ENCODE peak calls at places on chromosomes 2 and 18, in ten cellular contexts. X, R, U, Y, N, Q, S, F, P and H are unnamed samples.

GRCh38 chr2:217951091-217951490 is 51.7 kb downstream of the TNS1 start:
- DNase-seq in X (no peak), R (no peak), U (no peak), Y (no peak), N (no peak), Q (no peak), S (no peak), F (no peak), P (no peak), H (no peak)

GRCh38 chr2:201127570-201127969 is 11.6 kb downstream of the CFLAR start:
- DNase-seq in X (no peak), R (no peak), U (no peak), Y (no peak), N (peak; percentile 69), Q (no peak), S (no peak), F (no peak), P (no peak), H (peak; percentile 50)

GRCh38 chr18:75054611-75055010 is 154.3 kb downstream of the PTGR3 start:
- DNase-seq in X (no peak), R (no peak), U (no peak), Y (no peak), N (no peak), Q (peak; percentile 26), S (no peak), F (no peak), P (no peak), H (no peak)

GRCh38 chr2:38233231-38233983 is 143.7 kb downstream of the ATL2 start:
- DNase-seq in X (no peak), R (peak; percentile 40), U (no peak), Y (no peak), N (no peak), Q (peak; percentile 25), S (no peak), F (no peak), P (no peak), H (no peak)

GRCh38 chr2:134193006-134193405 is 60.9 kb upstream of the MGAT5 start:
- DNase-seq in X (no peak), R (no peak), U (no peak), Y (no peak), N (peak; percentile 75), Q (no peak), S (no peak), F (no peak), P (no peak), H (no peak)

GRCh38 chr2:64094663-64095382 is 49.4 kb downstream of the PELI1 start:
- DNase-seq in X (no peak), R (no peak), U (no peak), Y (no peak), N (no peak), Q (no peak), S (peak; percentile 6), F (no peak), P (no peak), H (no peak)

GRCh38 chr2:133331437-133331836 is 236.8 kb downstream of the NCKAP5 start:
- DNase-seq in X (no peak), R (no peak), U (no peak), Y (no peak), N (no peak), Q (no peak), S (no peak), F (no peak), P (no peak), H (no peak)

GRCh38 chr2:225073198-225073597 is 30.9 kb upstream of the DOCK10 start:
- DNase-seq in X (no peak), R (no peak), U (no peak), Y (no peak), N (no peak), Q (peak; percentile 60), S (no peak), F (no peak), P (no peak), H (no peak)

GRCh38 chr2:191917430-191917881 is 70.6 kb upstream of the CAVIN2 start:
- DNase-seq in X (no peak), R (no peak), U (no peak), Y (no peak), N (no peak), Q (no peak), S (no peak), F (no peak), P (no peak), H (no peak)

GRCh38 chr2:100427111-100427510 is 9.6 kb upstream of the CHST10 start:
- DNase-seq in X (no peak), R (no peak), U (no peak), Y (no peak), N (no peak), Q (no peak), S (no peak), F (no peak), P (no peak), H (peak; percentile 59)

GRCh38 chr2:117917223-117917917 is 96.5 kb downstream of the CCDC93 start:
- DNase-seq in X (no peak), R (no peak), U (no peak), Y (no peak), N (no peak), Q (peak; percentile 67), S (peak; percentile 29), F (no peak), P (no peak), H (no peak)

GRCh38 chr2:8028981-8029380 is 652.9 kb upstream of the ID2 start:
- DNase-seq in X (no peak), R (no peak), U (no peak), Y (no peak), N (no peak), Q (no peak), S (no peak), F (no peak), P (no peak), H (no peak)

GRCh38 chr2:166351319-166351718 is 24.4 kb downstream of the SCN9A start:
- DNase-seq in X (no peak), R (no peak), U (no peak), Y (no peak), N (no peak), Q (no peak), S (no peak), F (no peak), P (no peak), H (no peak)

GRCh38 chr2:136117391-136117841 is 533 bp downstream of the CXCR4 start:
- DNase-seq in X (peak; percentile 63), R (no peak), U (no peak), Y (peak; percentile 81), N (peak; percentile 14), Q (peak; percentile 55), S (peak; percentile 82), F (no peak), P (no peak), H (peak; percentile 92)

GRCh38 chr2:136116813-136117390 is 1.0 kb downstream of the CXCR4 start:
- DNase-seq in X (peak; percentile 63), R (no peak), U (no peak), Y (peak; percentile 80), N (peak; percentile 6), Q (peak; percentile 41), S (peak; percentile 51), F (no peak), P (no peak), H (peak; percentile 92)

GRCh38 chr2:136117909-136118818 is at the start of gene CXCR4:
- DNase-seq in X (peak; percentile 78), R (peak; percentile 65), U (no peak), Y (peak; percentile 91), N (peak; percentile 21), Q (peak; percentile 91), S (peak; percentile 95), F (peak; percentile 80), P (peak; percentile 77), H (peak; percentile 97)

GRCh38 chr2:136119717-136120675 is 2.0 kb upstream of the CXCR4 start:
- DNase-seq in X (no peak), R (no peak), U (no peak), Y (no peak), N (no peak), Q (no peak), S (no peak), F (no peak), P (no peak), H (no peak)

GRCh38 chr2:136118819-136119716 is 1.1 kb upstream of the CXCR4 start:
- DNase-seq in X (peak; percentile 55), R (peak; percentile 54), U (no peak), Y (peak; percentile 87), N (no peak), Q (peak; percentile 49), S (peak; percentile 66), F (peak; percentile 79), P (peak; percentile 69), H (peak; percentile 80)
- H3K27me3 ChIP-seq in X (no peaks in the 10 kb centered on the region), R (no peaks in the 10 kb centered on the region), U (peaks cover 34% of the 10 kb centered on the region), Y (peaks cover 31% of the 10 kb centered on the region), N (peaks cover 45% of the 10 kb centered on the region), Q (peaks cover 69% of the 10 kb centered on the region), S (peaks cover 30% of the 10 kb centered on the region), F (peaks cover 62% of the 10 kb centered on the region), P (peaks cover 80% of the 10 kb centered on the region), H (no peaks in the 10 kb centered on the region)

GRCh38 chr2:207230261-207231105 is 64.7 kb upstream of the KLF7 start:
- DNase-seq in X (no peak), R (no peak), U (no peak), Y (no peak), N (no peak), Q (peak; percentile 82), S (peak; percentile 56), F (no peak), P (no peak), H (no peak)
- H3K27me3 ChIP-seq in X (no peaks in the 10 kb centered on the region), R (no peaks in the 10 kb centered on the region), U (no peaks in the 10 kb centered on the region), Y (no peaks in the 10 kb centered on the region), N (no peaks in the 10 kb centered on the region), Q (no peaks in the 10 kb centered on the region), S (no peaks in the 10 kb centered on the region), F (no peaks in the 10 kb centered on the region), P (no peaks in the 10 kb centered on the region), H (no peaks in the 10 kb centered on the region)

DNA sequence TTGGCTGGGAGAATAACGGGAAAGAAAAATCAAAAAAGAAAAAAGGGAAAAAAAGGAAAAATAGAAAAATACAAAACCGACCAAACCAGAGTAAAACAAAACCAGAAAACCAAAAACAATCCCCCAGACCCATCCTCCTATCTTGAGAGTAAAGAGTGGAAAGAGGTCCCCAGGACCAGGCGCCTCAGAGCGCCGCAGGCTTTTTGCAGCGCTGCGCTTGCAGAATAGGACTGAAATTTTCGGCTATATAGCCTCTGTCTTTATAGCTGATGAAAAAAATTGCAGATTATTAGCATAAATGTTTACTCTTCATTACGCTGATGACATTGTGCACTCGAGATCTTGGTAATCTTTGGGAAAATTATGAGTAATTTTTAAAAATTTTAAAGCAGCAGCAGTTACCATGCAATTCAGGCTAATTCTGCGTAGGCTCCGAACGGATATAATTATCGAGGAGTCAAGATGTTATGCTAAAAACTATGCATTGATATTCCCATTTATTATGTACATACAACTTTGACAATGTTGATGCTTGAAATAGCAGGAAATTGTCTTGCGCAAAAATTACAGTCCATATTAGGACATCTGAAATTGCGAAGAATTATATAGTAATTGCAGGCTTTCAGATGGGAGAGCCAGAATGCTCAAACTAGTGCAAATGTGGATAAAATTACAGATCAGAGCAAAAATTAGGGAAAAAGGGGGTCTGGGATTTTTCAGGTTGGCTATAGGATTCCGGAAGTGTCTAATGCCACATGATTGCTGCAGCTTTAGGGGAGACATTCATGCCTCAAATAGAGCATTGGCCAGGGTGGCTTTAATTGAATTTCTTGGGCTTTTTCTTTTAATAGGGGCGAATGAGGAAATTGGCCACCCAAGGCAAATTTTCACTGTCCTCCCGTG is 8.4 kb downstream of the DLX1 start:
- DNase-seq in X (no peak), R (no peak), U (no peak), Y (no peak), N (no peak), Q (peak; percentile 51), S (peak; percentile 56), F (no peak), P (no peak), H (no peak)
- H3K27me3 ChIP-seq in X (peaks cover 7% of the 10 kb centered on the region), R (peaks cover 6% of the 10 kb centered on the region), U (peaks cover 80% of the 10 kb centered on the region), Y (peaks cover 100% of the 10 kb centered on the region), N (peaks cover 3% of the 10 kb centered on the region), Q (peaks cover 100% of the 10 kb centered on the region), S (peaks cover 100% of the 10 kb centered on the region), F (peaks cover 100% of the 10 kb centered on the region), P (peaks cover 100% of the 10 kb centered on the region), H (peaks cover 100% of the 10 kb centered on the region)

GRCh38 chr2:72141032-72141645 is 6.5 kb downstream of the CYP26B1 start:
- DNase-seq in X (peak; percentile 55), R (no peak), U (no peak), Y (peak; percentile 54), N (no peak), Q (no peak), S (no peak), F (peak; percentile 51), P (no peak), H (no peak)
- H3K27me3 ChIP-seq in X (no peaks in the 10 kb centered on the region), R (no peaks in the 10 kb centered on the region), U (peaks cover 47% of the 10 kb centered on the region), Y (peaks cover 39% of the 10 kb centered on the region), N (peaks cover under 1% of the 10 kb centered on the region), Q (peaks cover 75% of the 10 kb centered on the region), S (peaks cover 79% of the 10 kb centered on the region), F (peaks cover 14% of the 10 kb centered on the region), P (peaks cover 36% of the 10 kb centered on the region), H (peaks cover 29% of the 10 kb centered on the region)